ENCODE peak calls at places on chromosomes 12 and 14, in ten cellular contexts. One of them, this sample, is unnamed.

GRCh38 chr12:99232324-99232723 is 415.2 kb upstream of the GARIN6 start:
- DNase-seq in A549: no peak
- DNase-seq in globus pallidus: no peak
- DNase-seq in anterior cingulate cortex: no peak
- DNase-seq in NCI-H1436: peak; percentile 83
- DNase-seq in breast epithelium: no peak
- DNase-seq in T-helper 9 cell: no peak
- DNase-seq in esophagus squamous epithelium: no peak
- DNase-seq in right cardiac atrium: no peak
- DNase-seq in WTC11: no peak
- DNase-seq in this sample: peak; percentile 94

GRCh38 chr12:82627799-82628198 is 58.9 kb upstream of the TMTC2 start:
- DNase-seq in A549: peak; percentile 20
- DNase-seq in globus pallidus: peak; percentile 42
- DNase-seq in anterior cingulate cortex: no peak
- DNase-seq in NCI-H1436: peak; percentile 15
- DNase-seq in breast epithelium: no peak
- DNase-seq in T-helper 9 cell: no peak
- DNase-seq in esophagus squamous epithelium: no peak
- DNase-seq in right cardiac atrium: no peak
- DNase-seq in WTC11: no peak
- DNase-seq in this sample: peak; percentile 76

GRCh38 chr12:12803186-12803585 is 10.0 kb upstream of the DDX47 start:
- DNase-seq in A549: peak; percentile 100
- DNase-seq in globus pallidus: no peak
- DNase-seq in anterior cingulate cortex: peak; percentile 20
- DNase-seq in NCI-H1436: no peak
- DNase-seq in breast epithelium: peak; percentile 75
- DNase-seq in T-helper 9 cell: no peak
- DNase-seq in esophagus squamous epithelium: no peak
- DNase-seq in right cardiac atrium: peak; percentile 60
- DNase-seq in WTC11: no peak
- DNase-seq in this sample: peak; percentile 87

GRCh38 chr12:113161415-113162016 is 12.0 kb downstream of the CFAP73 start:
- DNase-seq in A549: peak; percentile 48
- DNase-seq in globus pallidus: no peak
- DNase-seq in anterior cingulate cortex: no peak
- DNase-seq in NCI-H1436: peak; percentile 47
- DNase-seq in breast epithelium: no peak
- DNase-seq in T-helper 9 cell: no peak
- DNase-seq in esophagus squamous epithelium: no peak
- DNase-seq in right cardiac atrium: no peak
- DNase-seq in WTC11: peak; percentile 97
- DNase-seq in this sample: peak; percentile 81

GRCh38 chr12:71639341-71639760 is 24.3 kb downstream of the ZFC3H1 start:
- DNase-seq in A549: peak; percentile 13
- DNase-seq in globus pallidus: peak; percentile 51
- DNase-seq in anterior cingulate cortex: no peak
- DNase-seq in NCI-H1436: no peak
- DNase-seq in breast epithelium: no peak
- DNase-seq in T-helper 9 cell: no peak
- DNase-seq in esophagus squamous epithelium: no peak
- DNase-seq in right cardiac atrium: no peak
- DNase-seq in WTC11: no peak
- DNase-seq in this sample: peak; percentile 3

GRCh38 chr12:98456583-98457573 is 58.5 kb upstream of the TMPO start:
- DNase-seq in A549: no peak
- DNase-seq in globus pallidus: no peak
- DNase-seq in anterior cingulate cortex: peak; percentile 18
- DNase-seq in NCI-H1436: no peak
- DNase-seq in breast epithelium: no peak
- DNase-seq in T-helper 9 cell: no peak
- DNase-seq in esophagus squamous epithelium: no peak
- DNase-seq in right cardiac atrium: peak; percentile 87
- DNase-seq in WTC11: peak; percentile 74
- DNase-seq in this sample: peak; percentile 63

GRCh38 chr14:85565862-85566296 is 35.9 kb downstream of the FLRT2 start:
- DNase-seq in A549: no peak
- DNase-seq in globus pallidus: no peak
- DNase-seq in anterior cingulate cortex: no peak
- DNase-seq in NCI-H1436: peak; percentile 15
- DNase-seq in breast epithelium: no peak
- DNase-seq in T-helper 9 cell: no peak
- DNase-seq in esophagus squamous epithelium: no peak
- DNase-seq in right cardiac atrium: no peak
- DNase-seq in WTC11: no peak
- DNase-seq in this sample: peak; percentile 28

GRCh38 chr12:92739099-92739498 is 36.3 kb downstream of the PLEKHG7 start:
- DNase-seq in A549: no peak
- DNase-seq in globus pallidus: no peak
- DNase-seq in anterior cingulate cortex: no peak
- DNase-seq in NCI-H1436: no peak
- DNase-seq in breast epithelium: no peak
- DNase-seq in T-helper 9 cell: no peak
- DNase-seq in esophagus squamous epithelium: no peak
- DNase-seq in right cardiac atrium: peak; percentile 54
- DNase-seq in WTC11: no peak
- DNase-seq in this sample: peak; percentile 13

GRCh38 chr12:38144049-38144448 is 172.5 kb upstream of the ALG10B start:
- DNase-seq in A549: no peak
- DNase-seq in globus pallidus: no peak
- DNase-seq in anterior cingulate cortex: no peak
- DNase-seq in NCI-H1436: no peak
- DNase-seq in breast epithelium: no peak
- DNase-seq in T-helper 9 cell: no peak
- DNase-seq in esophagus squamous epithelium: no peak
- DNase-seq in right cardiac atrium: peak; percentile 7
- DNase-seq in WTC11: no peak
- DNase-seq in this sample: no peak

GRCh38 chr12:48015954-48016353 is 11.7 kb upstream of the COL2A1 start:
- DNase-seq in A549: no peak
- DNase-seq in globus pallidus: no peak
- DNase-seq in anterior cingulate cortex: no peak
- DNase-seq in NCI-H1436: no peak
- DNase-seq in breast epithelium: no peak
- DNase-seq in T-helper 9 cell: no peak
- DNase-seq in esophagus squamous epithelium: no peak
- DNase-seq in right cardiac atrium: no peak
- DNase-seq in WTC11: no peak
- DNase-seq in this sample: no peak

GRCh38 chr12:60977966-60978365 is 1282.2 kb upstream of the USP15 start:
- DNase-seq in A549: no peak
- DNase-seq in globus pallidus: peak; percentile 20
- DNase-seq in anterior cingulate cortex: no peak
- DNase-seq in NCI-H1436: no peak
- DNase-seq in breast epithelium: no peak
- DNase-seq in T-helper 9 cell: no peak
- DNase-seq in esophagus squamous epithelium: no peak
- DNase-seq in right cardiac atrium: no peak
- DNase-seq in WTC11: peak; percentile 13
- DNase-seq in this sample: no peak

GRCh38 chr12:12582193-12582881 is 19.7 kb upstream of the DUSP16 start:
- DNase-seq in A549: no peak
- DNase-seq in globus pallidus: no peak
- DNase-seq in anterior cingulate cortex: no peak
- DNase-seq in NCI-H1436: no peak
- DNase-seq in breast epithelium: no peak
- DNase-seq in T-helper 9 cell: no peak
- DNase-seq in esophagus squamous epithelium: no peak
- DNase-seq in right cardiac atrium: no peak
- DNase-seq in WTC11: no peak
- DNase-seq in this sample: no peak

GRCh38 chr12:53102883-53103807 is at the start of gene SOAT2:
- DNase-seq in A549: no peak
- DNase-seq in globus pallidus: no peak
- DNase-seq in anterior cingulate cortex: no peak
- DNase-seq in NCI-H1436: no peak
- DNase-seq in breast epithelium: no peak
- DNase-seq in T-helper 9 cell: peak; percentile 23
- DNase-seq in esophagus squamous epithelium: no peak
- DNase-seq in right cardiac atrium: peak; percentile 64
- DNase-seq in WTC11: no peak
- DNase-seq in this sample: peak; percentile 52

GRCh38 chr14:101369194-101369915 is 191.9 kb upstream of the DIO3 start:
- DNase-seq in A549: no peak
- DNase-seq in globus pallidus: peak; percentile 17
- DNase-seq in anterior cingulate cortex: no peak
- DNase-seq in NCI-H1436: no peak
- DNase-seq in breast epithelium: no peak
- DNase-seq in T-helper 9 cell: no peak
- DNase-seq in esophagus squamous epithelium: no peak
- DNase-seq in right cardiac atrium: peak; percentile 69
- DNase-seq in WTC11: no peak
- DNase-seq in this sample: no peak

GRCh38 chr12:90460681-90461080 is 494.3 kb downstream of the CCER1 start:
- DNase-seq in A549: no peak
- DNase-seq in globus pallidus: no peak
- DNase-seq in anterior cingulate cortex: no peak
- DNase-seq in NCI-H1436: no peak
- DNase-seq in breast epithelium: no peak
- DNase-seq in T-helper 9 cell: no peak
- DNase-seq in esophagus squamous epithelium: no peak
- DNase-seq in right cardiac atrium: no peak
- DNase-seq in WTC11: no peak
- DNase-seq in this sample: no peak

GRCh38 chr14:69038449-69039286 is 59.6 kb upstream of the ACTN1 start:
- DNase-seq in A549: peak; percentile 35
- DNase-seq in globus pallidus: no peak
- DNase-seq in anterior cingulate cortex: no peak
- DNase-seq in NCI-H1436: no peak
- DNase-seq in breast epithelium: no peak
- DNase-seq in T-helper 9 cell: no peak
- DNase-seq in esophagus squamous epithelium: no peak
- DNase-seq in right cardiac atrium: peak; percentile 65
- DNase-seq in WTC11: no peak
- DNase-seq in this sample: peak; percentile 91